ENCODE peak calls at places on chromosomes 12 and 14, in four cellular contexts. X is NCI-H524 treated with DMSO at 0.1 percent for 48 hours, V is hippocampal formation, M is substantia nigra. L is an unnamed sample.

GRCh38 chr12:58503731-58504520 is 416.4 kb downstream of the LRIG3 start:
- DNase-seq in X (no peak), V (no peak), M (no peak), L (no peak)

GRCh38 chr14:68408680-68409079 is 384.2 kb downstream of the ZFP36L1 start:
- DNase-seq in V (no peak), X (no peak), M (no peak), L (no peak)

GRCh38 chr14:35403085-35403396 is 1.5 kb downstream of the NFKBIA start:
- DNase-seq in X (no peak), M (no peak), V (no peak), L (no peak)

GRCh38 chr12:69824028-69824427 is 999 bp upstream of the MYRFL start:
- DNase-seq in V (no peak), X (no peak), M (no peak), L (no peak)

GRCh38 chr12:131067993-131068942 is 114.6 kb downstream of the ADGRD1 start:
- DNase-seq in M (no peak), V (no peak), X (no peak), L (no peak)

GRCh38 chr14:100761481-100761880 is 34.8 kb downstream of the DLK1 start:
- DNase-seq in V (no peak), X (no peak), M (no peak), L (no peak)

GRCh38 chr14:60166144-60166543 is 946 bp upstream of the DHRS7 start:
- DNase-seq in M (no peak), V (no peak), X (no peak), L (no peak)

GRCh38 chr12:79725987-79726386 is 35.2 kb upstream of the PAWR start:
- DNase-seq in V (no peak), X (no peak), M (no peak), L (no peak)

GRCh38 chr12:104297477-104298113 is 5.9 kb upstream of the EID3 start:
- DNase-seq in X (no peak), M (no peak), V (no peak), L (no peak)

GRCh38 chr12:56683-57346 is 9.8 kb upstream of the IQSEC3 start:
- DNase-seq in X (no peak), M (no peak), V (no peak), L (no peak)

GRCh38 chr14:95077380-95077779 is 79.9 kb downstream of the DICER1 start:
- DNase-seq in M (no peak), V (no peak), X (no peak), L (no peak)

GRCh38 chr12:117151195-117152031 is 38.9 kb downstream of the FBXO21 start:
- DNase-seq in X (no peak), V (no peak), M (no peak), L (peak)

GRCh38 chr12:34336619-34337465 is 314.5 kb downstream of the ALG10 start:
- DNase-seq in M (no peak), V (no peak), X (no peak), L (no peak)

GRCh38 chr12:12467701-12468218 is 94.9 kb downstream of the DUSP16 start:
- DNase-seq in X (no peak), V (peak), M (peak), L (no peak)

GRCh38 chr12:15601210-15601800 is 187.9 kb downstream of the EPS8 start:
- DNase-seq in X (no peak), M (no peak), V (no peak), L (no peak)

GRCh38 chr12:109255377-109255776 is 53.7 kb downstream of the FOXN4 start:
- DNase-seq in M (no peak), X (no peak), V (no peak), L (no peak)

GRCh38 chr14:100223332-100224171 is 15.4 kb upstream of the YY1 start:
- DNase-seq in V (no peak), X (no peak), M (no peak), L (no peak)

GRCh38 chr12:117792471-117792870 is 176.3 kb downstream of the KSR2 start:
- DNase-seq in V (no peak), M (no peak), X (no peak), L (no peak)

GRCh38 chr12:54390668-54391551 is 6.4 kb upstream of the ZNF385A start:
- DNase-seq in V (peak), M (peak), X (no peak), L (peak)

GRCh38 chr12:119547016-119547415 is 46.6 kb upstream of the TMEM233 start:
- DNase-seq in X (no peak), V (no peak), M (no peak), L (no peak)

GRCh38 chr12:116492703-116493324 is 66.4 kb upstream of the MAP1LC3B2 start:
- DNase-seq in V (no peak), X (no peak), M (no peak), L (no peak)

GRCh38 chr12:58459191-58459590 is 461.1 kb downstream of the LRIG3 start:
- DNase-seq in M (no peak), V (no peak), X (no peak), L (no peak)

GRCh38 chr12:25056486-25057130 is 107.7 kb upstream of the BCAT1 start:
- DNase-seq in M (no peak), X (no peak), V (no peak), L (no peak)

GRCh38 chr12:95605087-95605486 is 53.8 kb upstream of the USP44 start:
- DNase-seq in V (no peak), M (no peak), X (no peak), L (no peak)

GRCh38 chr12:1502441-1502785 is 92.0 kb downstream of the FBXL14 start:
- DNase-seq in V (no peak), M (no peak), X (no peak), L (no peak)

GRCh38 chr14:96889091-96889490 is 91.9 kb downstream of the VRK1 start:
- DNase-seq in M (no peak), X (no peak), V (no peak), L (no peak)

L was measured in amygdala.